ENCODE peak calls at places on chromosomes 4 and X, in seven cellular contexts. L is colonic mucosa; K is neural crest cell; F is stimulated activated CD8-positive, alpha-beta memory T cell treated with anti-CD3 and anti-CD28 coated beads, Interleukin-15, amount 100 ng/mL, for 1 hour; B is RCC 7860; O is activated CD4-positive, alpha-beta T cell treated with anti-CD3 and anti-CD28 coated beads, Interleukin-2, amount 10 ng/mL, durations not matched to agents 7 days and 5 days; A is thyroid gland. U is an unnamed sample.

GRCh38 chr4:18512718-18513117 is 491.2 kb upstream of the LCORL start:
- DNase-seq in B (no peak), F (no peak), A (no peak), L (no peak), K (no peak), O (no peak), U (no peak)

GRCh38 chr4:67929447-67929846 is 33.8 kb downstream of the TMPRSS11A start:
- DNase-seq in L (no peak), B (peak; percentile 50), F (no peak), A (no peak), K (no peak), O (no peak), U (peak; percentile 28)

GRCh38 chrX:313546-313945 is 5.0 kb downstream of the GTPBP6 start:
- DNase-seq in O (no peak), F (no peak), B (no peak), K (no peak), A (no peak), L (no peak), U (no peak)

GRCh38 chr4:153205757-153206156 is 1.5 kb downstream of the TRIM2 start:
- DNase-seq in K (no peak), A (peak; percentile 67), L (peak; percentile 90), O (no peak), B (no peak), F (no peak), U (peak; percentile 58)

GRCh38 chr4:111854494-111855087 is 290.7 kb upstream of the FAM241A start:
- DNase-seq in L (peak; percentile 20), K (peak; percentile 39), F (no peak), B (peak; percentile 9), A (peak; percentile 9), O (peak; percentile 29), U (peak; percentile 24)

GRCh38 chr4:165915215-165915614 is 42.2 kb downstream of the TLL1 start:
- DNase-seq in L (no peak), B (no peak), O (no peak), F (no peak), K (no peak), A (no peak), U (no peak)

GRCh38 chr4:182197611-182198010 is 45.6 kb upstream of the TENM3 start:
- DNase-seq in O (no peak), B (no peak), K (no peak), A (no peak), L (no peak), F (no peak), U (no peak)

GRCh38 chr4:11914406-11914805 is 485.7 kb upstream of the HS3ST1 start:
- DNase-seq in L (no peak), B (no peak), A (no peak), O (no peak), F (no peak), K (peak; percentile 2), U (no peak)

GRCh38 chr4:145066063-145066501 is 31.9 kb downstream of the ANAPC10 start:
- DNase-seq in B (no peak), L (no peak), F (no peak), O (no peak), K (no peak), A (no peak), U (no peak)

GRCh38 chr4:183828125-183828524 is 77.0 kb upstream of the STOX2 start:
- DNase-seq in B (no peak), A (peak; percentile 35), F (no peak), L (no peak), K (no peak), O (peak; percentile 33), U (no peak)

GRCh38 chrX:3669841-3670240 is 43.6 kb downstream of the PRKX start:
- DNase-seq in F (no peak), O (no peak), K (no peak), A (no peak), B (no peak), L (peak; percentile 65), U (no peak)

GRCh38 chrX:109826954-109827708 is 94.1 kb upstream of the ACSL4 start:
- DNase-seq in A (no peak), O (no peak), K (no peak), B (peak; percentile 74), L (no peak), F (no peak), U (peak; percentile 90)

GRCh38 chr4:10006604-10007435 is 14.5 kb downstream of the SLC2A9 start:
- DNase-seq in B (peak; percentile 95), A (peak; percentile 94), L (peak; percentile 90), F (no peak), K (no peak), O (no peak), U (peak; percentile 59)

GRCh38 chr4:153233761-153234371 is 29.6 kb downstream of the TRIM2 start:
- DNase-seq in F (no peak), B (peak; percentile 52), O (no peak), A (peak; percentile 37), K (no peak), L (peak; percentile 38), U (peak; percentile 97)

GRCh38 chrX:150989420-150989819 is 6.3 kb downstream of the HMGB3 start:
- DNase-seq in K (no peak), B (no peak), O (no peak), A (no peak), F (no peak), L (no peak), U (no peak)

GRCh38 chr4:4659871-4660651 is 118.2 kb upstream of the STX18 start:
- DNase-seq in K (no peak), B (peak; percentile 78), A (no peak), L (no peak), F (no peak), O (no peak), U (peak; percentile 90)

GRCh38 chr4:87260477-87260876 is 40.1 kb upstream of the KLHL8 start:
- DNase-seq in F (no peak), K (no peak), O (no peak), B (peak; percentile 70), L (no peak), A (no peak), U (no peak)

GRCh38 chrX:13119386-13119785 is 75.0 kb upstream of the FAM9C start:
- DNase-seq in F (no peak), B (no peak), L (no peak), O (no peak), A (no peak), K (no peak), U (peak; percentile 40)